ENCODE peak calls at places on chromosomes 1 and 21, in four cellular contexts. R is Panc1, U is tibial artery, H is psoas muscle. M is an unnamed sample.

GRCh38 chr1:98051065-98051675 is 130.3 kb upstream of the DPYD start:
- DNase-seq in H (peak; percentile 63), R (peak; percentile 63), U (peak; percentile 70), M (peak; percentile 61)

GRCh38 chr1:145702826-145703225 is 4.3 kb downstream of the PDZK1 start:
- DNase-seq in U (no peak), H (no peak), R (no peak), M (no peak)

GRCh38 chr1:203275656-203276272 is 29.6 kb upstream of the BTG2 start:
- DNase-seq in H (no peak), R (no peak), U (no peak), M (no peak)

GRCh38 chr1:226806988-226807387 is 63.4 kb upstream of the PSEN2 start:
- DNase-seq in H (no peak), U (no peak), R (no peak), M (no peak)

GRCh38 chr1:216815239-216815955 is 92.2 kb upstream of the ESRRG start:
- DNase-seq in U (no peak), R (no peak), H (peak; percentile 79), M (no peak)

GRCh38 chr1:7644906-7645750 is 126.0 kb upstream of the VAMP3 start:
- DNase-seq in H (no peak), U (no peak), R (no peak), M (peak; percentile 83)

GRCh38 chr1:220819627-220820026 is 32.9 kb downstream of the MTARC1 start:
- DNase-seq in U (no peak), R (no peak), H (no peak), M (no peak)

GRCh38 chr1:26336477-26337205 is 17.3 kb downstream of the CRYBG2 start:
- DNase-seq in R (no peak), U (no peak), H (peak; percentile 80), M (peak; percentile 98)

GRCh38 chr21:42237577-42237976 is 18.6 kb downstream of the ABCG1 start:
- DNase-seq in R (no peak), U (no peak), H (peak; percentile 10), M (no peak)

GRCh38 chr1:36540056-36540455 is 57.3 kb upstream of the CSF3R start:
- DNase-seq in R (no peak), U (no peak), H (no peak), M (no peak)

GRCh38 chr1:27381976-27382762 is 964 bp downstream of the CD164L2 start:
- DNase-seq in R (no peak), H (no peak), U (no peak), M (no peak)

GRCh38 chr1:186519981-186520380 is 59.1 kb upstream of the PDC start:
- DNase-seq in R (no peak), U (no peak), H (no peak), M (no peak)

GRCh38 chr21:37166733-37167132 is 93.7 kb downstream of the TTC3 start:
- DNase-seq in H (no peak), U (no peak), R (no peak), M (no peak)

GRCh38 chr1:85349224-85349623 is 72.8 kb upstream of the BCL10 start:
- DNase-seq in R (no peak), H (no peak), U (no peak), M (no peak)

GRCh38 chr1:247358920-247359319 is 27.3 kb upstream of the ZNF496 start:
- DNase-seq in R (no peak), H (no peak), U (no peak), M (no peak)

GRCh38 chr1:247357781-247358211 is 26.1 kb upstream of the ZNF496 start:
- DNase-seq in U (peak; percentile 37), R (no peak), H (no peak), M (peak; percentile 55)

GRCh38 chr1:247360991-247361721 is 29.5 kb upstream of the ZNF496 start:
- DNase-seq in U (peak; percentile 49), H (peak; percentile 58), R (no peak), M (peak; percentile 65)

GRCh38 chr1:247362074-247362597 is 30.5 kb upstream of the ZNF496 start:
- DNase-seq in R (no peak), H (no peak), U (no peak), M (no peak)

DNA sequence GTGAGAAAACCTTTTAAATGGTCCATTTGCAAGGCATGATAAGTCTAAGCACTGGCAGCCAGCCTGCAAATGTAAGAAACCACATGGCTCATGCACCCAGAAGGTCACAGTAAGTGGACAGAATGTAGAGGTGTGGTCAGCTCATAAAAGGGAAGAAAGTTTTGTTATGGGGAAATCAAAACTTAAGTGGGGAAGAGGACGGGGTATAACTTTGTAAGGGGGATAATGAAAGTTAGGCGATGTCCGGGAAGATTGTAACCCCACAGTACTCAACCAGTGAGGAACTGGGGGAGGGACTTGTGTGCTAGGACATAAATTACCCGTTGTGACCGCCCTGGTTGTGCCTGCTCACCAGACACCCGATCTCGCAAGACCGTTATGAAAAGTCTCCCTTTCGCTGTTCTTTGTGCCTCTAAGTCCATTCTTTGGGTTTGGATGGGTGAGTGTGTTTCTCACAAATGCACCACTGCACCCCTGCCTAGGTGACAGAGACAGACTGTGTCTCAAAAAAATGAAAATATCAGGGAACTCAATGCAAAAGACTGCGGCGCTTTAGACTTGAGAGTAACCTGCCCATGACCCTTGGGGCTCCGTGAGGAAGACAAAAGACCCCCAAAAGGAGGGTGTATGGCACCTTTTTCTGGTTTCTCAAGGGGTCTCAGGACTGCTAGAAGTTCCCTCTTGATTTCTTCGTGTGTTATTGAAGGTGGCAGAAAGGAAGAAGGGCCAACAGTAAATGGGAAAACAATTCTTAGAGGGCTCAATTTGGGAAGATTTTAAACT is 28.6 kb upstream of the ZNF496 start:
- DNase-seq in R (no peak), H (no peak), U (peak; percentile 55), M (no peak)
- H3K4me3 ChIP-seq in R (no peak overlapping the region), H (peak overlapping the region; percentile 28), U (peak overlapping the region; percentile 24), M (no peak overlapping the region)

DNA sequence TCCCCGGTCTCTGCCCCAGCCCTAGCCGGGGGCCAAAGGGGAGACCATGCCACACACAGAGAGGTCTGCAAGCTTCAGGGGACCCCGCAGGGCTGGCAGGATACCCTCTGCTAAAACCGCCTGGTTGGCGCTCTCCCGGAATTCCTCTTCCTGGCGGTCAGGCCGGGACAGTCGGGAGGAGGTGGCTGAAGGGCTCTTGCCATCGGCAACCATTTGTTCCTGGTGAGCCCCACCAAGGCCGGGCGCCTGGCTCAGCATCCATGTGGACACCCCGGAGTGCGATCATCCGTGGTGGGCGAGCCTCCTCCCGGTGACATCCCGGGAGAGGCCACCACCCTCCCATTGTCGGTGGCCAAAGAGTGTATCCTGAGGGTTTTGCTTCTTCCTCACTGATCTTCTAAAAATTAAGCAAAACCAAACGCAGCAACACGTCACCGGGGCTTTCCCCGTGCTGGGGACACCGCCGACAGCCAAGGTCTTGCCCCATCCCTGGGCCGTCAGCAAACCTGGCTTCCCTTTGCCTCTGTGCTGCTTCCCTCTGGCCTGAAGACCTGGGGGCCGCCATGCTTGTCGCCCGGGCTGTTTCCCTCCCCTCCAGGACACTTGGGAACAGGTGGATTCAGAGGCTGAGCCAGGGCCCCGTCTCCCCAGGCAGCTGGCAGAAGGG is 59.1 kb upstream of the TTC34 start:
- DNase-seq in U (no peak), R (no peak), H (peak; percentile 36), M (no peak)
- H3K9me3 ChIP-seq in U (no peaks in the 10 kb centered on the region), R (no peaks in the 10 kb centered on the region), H (no peaks in the 10 kb centered on the region), M (no peaks in the 10 kb centered on the region)

GRCh38 chr1:162632743-162633326 is 571 bp downstream of the DDR2 start:
- DNase-seq in H (no peak), R (no peak), U (no peak), M (no peak)
- H3K4me3 ChIP-seq in H (peak overlapping the region; percentile 55), R (peak overlapping the region; percentile 40), U (peak overlapping the region; percentile 58), M (peak overlapping the region; percentile 29)

GRCh38 chr1:235077163-235077540 is 51.5 kb downstream of the TOMM20 start:
- DNase-seq in U (no peak), H (no peak), R (no peak), M (no peak)

GRCh38 chr1:235078480-235078803 is 50.2 kb downstream of the TOMM20 start:
- DNase-seq in U (no peak), R (no peak), H (no peak), M (no peak)

GRCh38 chr1:235079443-235079967 is 49.1 kb downstream of the TOMM20 start:
- DNase-seq in R (no peak), H (peak; percentile 62), U (no peak), M (peak; percentile 91)

GRCh38 chr1:235077571-235078479 is 50.8 kb downstream of the TOMM20 start:
- DNase-seq in H (no peak), U (no peak), R (no peak), M (peak; percentile 81)

DNA sequence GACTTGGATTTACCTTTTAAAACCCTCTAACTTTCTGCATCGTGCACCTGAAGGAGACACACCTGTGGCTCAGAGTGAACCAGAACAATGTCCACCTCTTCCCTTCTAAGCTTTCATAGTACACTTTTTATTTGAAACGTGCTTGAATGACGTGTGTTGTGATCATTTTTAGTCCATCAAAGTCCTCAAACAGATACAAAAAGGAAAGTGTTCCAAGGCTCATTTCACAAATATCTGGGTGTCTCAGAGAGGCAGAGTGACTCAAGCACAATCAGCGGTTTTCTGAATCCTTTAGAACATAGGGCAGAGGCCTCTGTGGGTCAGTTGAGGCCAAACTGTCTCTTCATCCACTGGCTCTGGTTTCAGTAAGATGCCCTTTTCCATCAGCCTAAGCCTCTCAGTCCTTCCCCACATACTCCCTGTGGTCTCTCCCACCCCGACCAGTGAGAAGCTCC is 49.7 kb downstream of the TOMM20 start:
- DNase-seq in R (no peak), U (no peak), H (no peak), M (no peak)
- H3K9me3 ChIP-seq in R (no peaks in the 10 kb centered on the region), U (no peaks in the 10 kb centered on the region), H (no peaks in the 10 kb centered on the region), M (no peaks in the 10 kb centered on the region)

GRCh38 chr1:13587256-13588030 is 3.8 kb downstream of the PDPN start:
- DNase-seq in U (no peak), H (no peak), R (no peak), M (no peak)

GRCh38 chr1:13583964-13584791 is 546 bp downstream of the PDPN start:
- DNase-seq in H (peak; percentile 81), U (peak; percentile 35), R (no peak), M (no peak)

GRCh38 chr1:13585996-13586395 is 2.4 kb downstream of the PDPN start:
- DNase-seq in U (peak; percentile 26), R (no peak), H (no peak), M (no peak)

GRCh38 chr1:13584876-13585598 is 1.4 kb downstream of the PDPN start:
- DNase-seq in U (no peak), H (no peak), R (no peak), M (no peak)

DNA sequence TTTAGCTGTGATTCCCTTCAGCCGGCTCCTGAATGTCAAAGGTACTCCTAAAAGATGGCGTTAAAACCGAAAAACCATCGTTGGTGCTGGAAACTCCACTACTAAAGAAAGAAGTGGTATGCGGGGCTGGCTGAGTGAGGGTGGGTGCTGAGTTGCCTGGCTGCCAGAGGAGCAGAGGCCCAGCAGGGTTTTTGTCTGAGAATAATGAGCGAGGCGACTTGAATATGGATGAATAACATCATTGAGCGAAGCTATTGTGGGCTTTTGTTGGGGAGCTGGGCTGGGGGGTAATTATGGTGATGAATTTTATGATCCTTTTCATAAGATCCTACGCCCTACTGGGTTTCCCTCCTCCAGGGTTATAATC is 1.9 kb downstream of the PDPN start:
- DNase-seq in U (no peak), R (no peak), H (no peak), M (no peak)
- H3K4me3 ChIP-seq in U (no peak overlapping the region), R (no peak overlapping the region), H (no peak overlapping the region), M (no peak overlapping the region)

M was measured in left lung.